ENCODE peak calls at places on chromosome 6, in seven cellular contexts. R is IMR-90, T is H1, A is neuronal stem cell, Y is mesendoderm, Q is trophoblast cell, G is mesenchymal stem cell. K is an unnamed sample.

GRCh38 chr6:11428895-11429294 is 108.7 kb upstream of the TMEM170B start:
- DNase-seq in T (no peak), Q (peak; percentile 96), R (peak; percentile 76), Y (peak; percentile 95), A (no peak), G (peak; percentile 95), K (no peak)

GRCh38 chr6:18595774-18596528 is 208.8 kb downstream of the RNF144B start:
- DNase-seq in Q (peak; percentile 79), Y (peak; percentile 78), A (peak; percentile 76), R (peak; percentile 63), T (peak; percentile 47), G (peak; percentile 62), K (peak; percentile 64)

GRCh38 chr6:75090574-75090973 is 115.3 kb downstream of the COL12A1 start:
- DNase-seq in G (no peak), A (no peak), T (no peak), R (no peak), Q (peak; percentile 14), Y (no peak), K (no peak)

GRCh38 chr6:144993870-144994269 is 708.7 kb downstream of the UTRN start:
- DNase-seq in T (no peak), Q (no peak), G (no peak), A (no peak), R (peak; percentile 79), Y (no peak), K (no peak)

GRCh38 chr6:116133453-116133852 is 7.5 kb upstream of the COL10A1 start:
- DNase-seq in Q (no peak), G (no peak), R (no peak), A (no peak), T (no peak), Y (no peak), K (no peak)

GRCh38 chr6:138107752-138108592 is 753 bp upstream of the PERP start:
- DNase-seq in Y (peak; percentile 58), G (no peak), Q (peak; percentile 54), R (no peak), T (no peak), A (no peak), K (peak; percentile 54)

GRCh38 chr6:66662196-66662595 is 955.2 kb upstream of the EYS start:
- DNase-seq in G (peak; percentile 36), Y (peak; percentile 22), Q (no peak), A (no peak), T (no peak), R (peak; percentile 1), K (no peak)

GRCh38 chr6:125812394-125813231 is 21.9 kb downstream of the NCOA7 start:
- DNase-seq in G (peak; percentile 86), Q (peak; percentile 60), A (no peak), R (peak; percentile 98), T (no peak), Y (peak; percentile 27), K (no peak)

GRCh38 chr6:159106627-159107241 is 61.9 kb upstream of the TAGAP start:
- DNase-seq in Q (peak; percentile 78), R (peak; percentile 40), A (peak; percentile 43), T (no peak), Y (peak; percentile 90), G (peak; percentile 50), K (peak; percentile 83)

GRCh38 chr6:21748343-21749063 is 155.0 kb downstream of the SOX4 start:
- DNase-seq in Y (peak; percentile 60), T (no peak), Q (no peak), A (no peak), R (peak; percentile 61), G (no peak), K (no peak)

GRCh38 chr6:5990776-5991175 is 15.9 kb downstream of the NRN1 start:
- DNase-seq in G (no peak), A (no peak), Q (no peak), R (no peak), Y (no peak), T (no peak), K (no peak)

GRCh38 chr6:90644492-90644891 is 57.6 kb upstream of the MAP3K7 start:
- DNase-seq in G (no peak), Q (no peak), T (no peak), A (no peak), R (no peak), Y (no peak), K (no peak)

GRCh38 chr6:13268914-13269532 is 59.3 kb downstream of the TBC1D7 start:
- DNase-seq in Y (peak; percentile 86), A (no peak), G (peak; percentile 58), Q (peak; percentile 85), R (peak; percentile 44), T (no peak), K (no peak)

GRCh38 chr6:145141609-145142008 is 593.7 kb downstream of the EPM2A start:
- DNase-seq in R (no peak), A (no peak), Y (no peak), Q (no peak), G (no peak), T (no peak), K (no peak)

GRCh38 chr6:142301421-142302391 is at the start of gene ADGRG6:
- DNase-seq in G (peak; percentile 54), A (peak; percentile 57), Y (peak; percentile 77), Q (peak; percentile 75), R (peak; percentile 28), T (no peak), K (peak; percentile 75)

GRCh38 chr6:35190306-35190705 is 23.4 kb upstream of the SCUBE3 start:
- DNase-seq in G (no peak), R (no peak), Y (no peak), T (no peak), A (no peak), Q (no peak), K (no peak)

GRCh38 chr6:149032599-149033405 is 284.7 kb upstream of the TAB2 start:
- DNase-seq in R (peak; percentile 84), G (peak; percentile 62), A (no peak), Q (peak; percentile 25), Y (peak; percentile 17), T (no peak), K (no peak)

GRCh38 chr6:27630727-27631613 is 158.1 kb upstream of the ZNF184 start:
- DNase-seq in Q (peak; percentile 90), Y (peak; percentile 92), T (peak; percentile 82), G (peak; percentile 60), R (peak; percentile 47), A (peak; percentile 74), K (peak; percentile 90)

GRCh38 chr6:6694825-6695710 is 106.5 kb downstream of the LY86 start:
- DNase-seq in T (peak; percentile 31), A (no peak), G (no peak), Y (no peak), R (no peak), Q (peak; percentile 52), K (peak; percentile 71)

GRCh38 chr6:31396422-31397152 is 6.8 kb upstream of the MICA start:
- DNase-seq in G (peak; percentile 81), Y (peak; percentile 76), Q (peak; percentile 93), R (peak; percentile 70), T (no peak), A (peak; percentile 65), K (peak; percentile 72)

GRCh38 chr6:132669690-132670291 is 10.8 kb upstream of the TAAR1 start:
- DNase-seq in T (no peak), A (no peak), Q (peak; percentile 75), G (peak; percentile 56), R (peak; percentile 54), Y (peak; percentile 41), K (no peak)

GRCh38 chr6:32794510-32794909 is 22.3 kb downstream of the HLA-DOB start:
- DNase-seq in Q (no peak), T (no peak), A (no peak), Y (no peak), R (no peak), G (no peak), K (no peak)

GRCh38 chr6:118198746-118199145 is 291.7 kb downstream of the SLC35F1 start:
- DNase-seq in T (no peak), R (peak; percentile 4), Q (no peak), A (no peak), G (peak; percentile 40), Y (no peak), K (no peak)

GRCh38 chr6:118197539-118197938 is 290.5 kb downstream of the SLC35F1 start:
- DNase-seq in T (peak; percentile 19), Q (no peak), Y (no peak), G (no peak), R (no peak), A (no peak), K (peak; percentile 39)

GRCh38 chr6:118206221-118206620 is 299.2 kb downstream of the SLC35F1 start:
- DNase-seq in T (no peak), Q (no peak), R (no peak), G (no peak), A (no peak), Y (no peak), K (no peak)

GRCh38 chr6:118203421-118204000 is 296.4 kb downstream of the SLC35F1 start:
- DNase-seq in A (no peak), G (no peak), T (no peak), Q (no peak), R (no peak), Y (no peak), K (no peak)

GRCh38 chr6:118202517-118202916 is 295.5 kb downstream of the SLC35F1 start:
- DNase-seq in G (no peak), Q (peak; percentile 17), A (no peak), T (no peak), R (no peak), Y (no peak), K (no peak)
- H3K23ac ChIP-seq in G (no peak overlapping the region), Q (no peak overlapping the region), A (no peak overlapping the region), T (no peak overlapping the region), R (no peak overlapping the region), Y (no peak overlapping the region), K (no peak overlapping the region)

GRCh38 chr6:14453712-14454466 is 336.3 kb downstream of the CD83 start:
- DNase-seq in A (no peak), R (no peak), G (no peak), Y (no peak), T (no peak), Q (no peak), K (no peak)
- H3K23ac ChIP-seq in A (no peak overlapping the region), R (no peak overlapping the region), G (no peak overlapping the region), Y (no peak overlapping the region), T (no peak overlapping the region), Q (no peak overlapping the region), K (no peak overlapping the region)

GRCh38 chr6:134081506-134081905 is 29.1 kb upstream of the SLC2A12 start:
- DNase-seq in Q (no peak), Y (no peak), T (no peak), G (no peak), R (no peak), A (no peak), K (no peak)

GRCh38 chr6:134080171-134080795 is 27.9 kb upstream of the SLC2A12 start:
- DNase-seq in T (no peak), R (no peak), A (no peak), Q (peak; percentile 20), G (no peak), Y (peak; percentile 68), K (no peak)

GRCh38 chr6:134077301-134077700 is 24.9 kb upstream of the SLC2A12 start:
- DNase-seq in T (no peak), G (peak; percentile 60), Y (no peak), A (no peak), Q (peak; percentile 59), R (peak; percentile 78), K (no peak)

GRCh38 chr6:134078166-134078565 is 25.7 kb upstream of the SLC2A12 start:
- DNase-seq in T (no peak), Q (no peak), R (no peak), G (no peak), Y (no peak), A (no peak), K (no peak)

GRCh38 chr6:134079406-134079921 is 27.0 kb upstream of the SLC2A12 start:
- DNase-seq in Y (no peak), R (no peak), Q (no peak), T (no peak), G (no peak), A (no peak), K (no peak)
- H3K23ac ChIP-seq in Y (no peak overlapping the region), R (no peak overlapping the region), Q (no peak overlapping the region), T (no peak overlapping the region), G (no peak overlapping the region), A (no peak overlapping the region), K (no peak overlapping the region)

GRCh38 chr6:37406942-37407341 is 26.1 kb upstream of the CMTR1 start:
- DNase-seq in T (no peak), A (no peak), Q (peak; percentile 73), R (no peak), Y (no peak), G (no peak), K (no peak)
- H3K23ac ChIP-seq in T (no peak overlapping the region), A (no peak overlapping the region), Q (no peak overlapping the region), R (no peak overlapping the region), Y (no peak overlapping the region), G (no peak overlapping the region), K (no peak overlapping the region)